ENCODE peak calls at places on chromosomes 4 and X, in four cellular contexts. P is astrocyte of the spinal cord, K is keratinocyte, L is ascending aorta. H is an unnamed sample.

GRCh38 chr4:94228488-94229216 is 21.0 kb downstream of the SMARCAD1 start:
- DNase-seq in L (no peak), K (no peak), P (no peak), H (no peak)

GRCh38 chr4:24404281-24404680 is 180.1 kb downstream of the DHX15 start:
- DNase-seq in L (no peak), K (no peak), P (peak), H (no peak)

GRCh38 chr4:15778742-15779231 is 659 bp downstream of the CD38 start:
- DNase-seq in L (no peak), K (no peak), P (peak), H (peak)

GRCh38 chr4:139030614-139031235 is 15.1 kb downstream of the NOCT start:
- DNase-seq in P (peak), L (peak), K (no peak), H (peak)

GRCh38 chrX:40130207-40130606 is 32.4 kb upstream of the BCOR start:
- DNase-seq in L (peak), P (peak), K (peak), H (peak)

GRCh38 chrX:65610040-65610439 is 57.4 kb upstream of the MSN start:
- DNase-seq in K (no peak), P (no peak), L (no peak), H (no peak)

GRCh38 chrX:152913915-152914314 is 16.0 kb downstream of the ZNF185 start:
- DNase-seq in P (no peak), L (no peak), K (no peak), H (no peak)

GRCh38 chrX:44157293-44157692 is 184.1 kb upstream of the NDP start:
- DNase-seq in P (no peak), L (no peak), K (no peak), H (no peak)

GRCh38 chr4:120071192-120071795 is 4.6 kb upstream of the MAD2L1 start:
- DNase-seq in P (peak), L (no peak), K (no peak), H (peak)

GRCh38 chr4:74632634-74633033 is 161.7 kb downstream of the BTC start:
- DNase-seq in K (peak), P (peak), L (peak), H (peak)

DNA sequence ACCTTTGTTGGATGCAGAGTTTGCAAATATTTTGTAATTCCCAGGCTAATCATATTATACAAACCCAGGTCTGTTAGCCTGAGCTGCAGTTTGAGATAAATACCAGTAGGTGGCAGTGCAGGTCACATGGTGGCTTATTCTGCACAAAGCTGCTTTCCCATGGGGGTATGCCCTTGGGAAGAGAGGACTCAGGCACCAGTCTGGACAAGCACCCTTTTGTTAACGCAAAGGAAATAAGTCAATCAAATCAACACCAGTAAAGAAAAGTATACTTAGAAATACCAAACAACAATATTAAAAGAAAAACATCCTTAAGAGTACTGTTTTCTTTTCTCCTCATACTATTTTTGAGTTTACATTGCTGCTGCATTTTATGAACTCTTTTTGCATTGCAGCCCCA is 389.0 kb upstream of the ZFP42 start:
- DNase-seq in K (peak), P (peak), L (no peak), H (peak)
- TF ChIP-seq CTCF in K (peak), P (peak), L (peak), H (peak)

DNA sequence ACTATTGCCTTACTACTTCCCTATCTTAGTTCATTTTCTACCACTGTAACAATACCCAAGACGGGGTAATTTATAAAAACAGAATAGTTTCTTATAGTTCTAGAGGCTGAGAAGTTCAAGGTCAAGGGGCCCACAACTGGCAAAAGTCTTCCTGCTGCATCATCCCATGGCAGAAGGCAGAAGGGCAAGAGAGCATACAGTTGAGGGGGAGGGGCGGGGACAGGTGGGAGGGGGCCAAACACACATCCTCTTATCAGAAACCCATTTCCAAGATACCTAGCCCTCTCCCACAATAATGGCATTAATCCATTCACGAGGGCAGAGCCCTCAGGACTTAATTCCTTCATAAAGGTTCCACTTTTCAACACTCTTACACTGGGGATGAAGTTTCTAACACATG is 690.2 kb downstream of the ADGRL3 start:
- DNase-seq in K (no peak), P (no peak), L (no peak), H (no peak)
- H3K4me3 ChIP-seq in K (no peak), P (no peak), L (no peak), H (no peak)

DNA sequence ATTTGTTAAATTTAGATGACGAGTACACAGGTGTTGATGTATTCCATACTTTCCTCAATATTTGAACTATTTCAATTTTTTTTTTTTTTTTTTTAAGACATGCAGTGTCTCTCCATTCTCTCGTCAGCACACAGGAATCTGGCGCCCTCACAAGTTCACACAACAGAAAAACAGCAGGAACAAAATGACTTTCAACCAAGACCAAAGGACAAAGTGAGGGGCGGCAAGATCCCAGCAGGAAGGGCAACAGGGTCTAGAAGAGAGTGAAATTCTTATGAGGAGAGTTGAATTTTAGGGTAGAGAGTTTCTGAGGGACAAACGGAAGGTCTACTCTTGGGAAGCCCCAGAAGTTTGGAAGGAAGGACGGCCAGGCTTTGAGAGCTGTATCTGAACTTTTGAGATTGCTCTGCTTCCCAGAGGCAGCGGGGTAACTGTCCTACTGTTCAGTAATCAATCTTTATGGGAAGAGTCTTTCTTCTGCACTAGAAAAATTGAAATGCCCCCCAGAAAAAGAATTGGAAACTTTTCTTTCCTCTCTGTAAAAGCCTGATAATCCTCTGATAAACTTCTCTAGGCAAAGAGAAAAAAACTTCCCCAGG is 760.2 kb downstream of the RAB28 start:
- DNase-seq in P (no peak), L (no peak), K (no peak), H (no peak)
- TF ChIP-seq CTCF in P (no peak), L (no peak), K (peak), H (no peak)

GRCh38 chr4:158080354-158080753 is 92.5 kb downstream of the GASK1B start:
- DNase-seq in P (no peak), K (no peak), L (no peak), H (no peak)
- H3K4me3 ChIP-seq in P (no peak), K (no peak), L (no peak), H (no peak)

DNA sequence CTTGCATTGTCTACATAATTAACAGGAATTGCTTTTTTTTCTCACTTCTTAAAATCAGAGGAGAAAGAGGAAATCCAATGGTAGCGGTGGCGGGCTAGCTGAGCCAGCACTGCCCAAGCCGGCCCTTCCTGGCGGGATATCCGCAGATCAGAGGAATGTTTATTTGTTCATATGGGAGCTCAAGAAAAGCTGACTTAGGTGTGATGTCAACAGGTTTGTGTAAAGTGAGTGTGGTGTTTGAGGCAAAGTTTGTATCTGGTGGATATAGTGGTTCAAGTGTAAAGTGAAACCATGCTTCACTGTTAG is 466 bp upstream of the SLC39A8 start:
- DNase-seq in L (no peak), K (no peak), P (no peak), H (no peak)
- TF ChIP-seq CTCF in L (no peak), K (no peak), P (no peak), H (no peak)

DNA sequence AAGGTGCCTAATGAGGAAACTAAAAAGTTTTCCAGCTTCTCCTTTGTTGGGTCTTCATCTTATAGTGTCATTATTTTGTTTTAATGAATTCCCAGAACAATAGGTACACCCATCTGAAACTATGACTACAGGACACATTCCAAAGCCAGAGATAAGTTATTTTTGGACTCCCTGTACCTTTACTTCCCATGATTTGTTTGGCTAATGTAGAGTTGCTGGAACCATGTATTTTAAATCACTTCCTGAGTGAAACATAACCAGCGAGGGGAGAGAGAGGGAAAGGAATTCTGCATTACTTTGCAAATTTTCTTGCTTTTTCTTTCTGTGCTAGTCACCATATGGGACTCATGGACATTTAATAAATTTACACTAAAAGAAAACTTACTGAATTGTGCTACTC is 114.1 kb downstream of the CLCN5 start:
- DNase-seq in P (no peak), K (no peak), L (no peak), H (no peak)
- H3K4me3 ChIP-seq in P (no peak), K (no peak), L (no peak), H (no peak)

DNA sequence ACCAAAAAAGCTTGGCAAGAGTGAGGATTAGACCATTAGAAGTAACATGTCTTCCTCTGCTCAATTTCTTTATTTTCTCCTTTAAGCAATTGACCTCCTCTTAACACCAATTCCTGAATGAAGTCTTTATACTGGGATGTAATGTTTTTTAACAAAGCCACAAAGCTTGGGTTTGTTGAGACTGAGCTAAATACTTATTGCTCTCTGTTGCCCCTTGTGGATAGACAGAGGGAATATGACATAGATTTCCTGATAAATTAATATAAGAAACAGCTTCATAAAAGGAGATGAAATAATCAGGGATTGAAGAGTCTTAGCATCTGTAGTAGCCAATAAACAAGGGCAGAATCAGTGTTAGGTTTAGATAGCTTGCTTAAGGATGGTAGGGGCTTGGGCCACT is 57.6 kb downstream of the CCDC160 start:
- DNase-seq in L (no peak), K (no peak), P (peak), H (peak)
- TF ChIP-seq CTCF in L (no peak), K (peak), P (peak), H (peak)